ENCODE peak calls at places on chromosomes 3 and 15, in ten cellular contexts. A is amygdala; F is mesenchymal stem cell; V is NCI-H1417; P is K562; J is AG10803; G is dorsolateral prefrontal cortex; B is stimulated activated CD4-positive, alpha-beta T cell treated with anti-CD3 and anti-CD28 coated beads, Interleukin-2, amount 100 ng/mL, for 4 hours; E is putamen; K is NCI-H1436 treated with DMSO at 0.1 percent for 48 hours. W is an unnamed sample.

GRCh38 chr3:171743327-171744054 is 66.8 kb downstream of the PLD1 start:
- DNase-seq in A (no peak), F (no peak), V (no peak), P (no peak), J (no peak), G (no peak), B (no peak), E (no peak), K (no peak), W (no peak)

GRCh38 chr3:194690501-194691372 is 5.1 kb downstream of the FAM43A start:
- DNase-seq in A (no peak), F (no peak), V (peak), P (no peak), J (no peak), G (no peak), B (no peak), E (peak), K (peak), W (no peak)

GRCh38 chr15:87739866-87740265 is 516.7 kb downstream of the NTRK3 start:
- DNase-seq in A (no peak), F (no peak), V (no peak), P (no peak), J (peak), G (no peak), B (no peak), E (no peak), K (no peak), W (no peak)

GRCh38 chr3:194632983-194633348 is 253 bp downstream of the TMEM44 start:
- DNase-seq in A (no peak), F (peak), V (peak), P (peak), J (no peak), G (no peak), B (no peak), E (no peak), K (no peak), W (peak)

GRCh38 chr3:53274938-53275666 is 19.3 kb upstream of the TKT start:
- DNase-seq in A (no peak), F (no peak), V (no peak), P (no peak), J (no peak), G (no peak), B (no peak), E (no peak), K (no peak), W (no peak)

GRCh38 chr15:51755790-51756189 is 4.4 kb downstream of the TMOD2 start:
- DNase-seq in A (no peak), F (no peak), V (no peak), P (no peak), J (no peak), G (no peak), B (no peak), E (no peak), K (no peak), W (no peak)

GRCh38 chr15:41483519-41483918 is 10.2 kb upstream of the ITPKA start:
- DNase-seq in A (no peak), F (no peak), V (no peak), P (no peak), J (no peak), G (no peak), B (no peak), E (no peak), K (no peak), W (no peak)

GRCh38 chr3:1087066-1087555 is 5.7 kb upstream of the CNTN6 start:
- DNase-seq in A (no peak), F (peak), V (peak), P (no peak), J (peak), G (no peak), B (no peak), E (no peak), K (no peak), W (no peak)

GRCh38 chr15:34133511-34133910 is 31.6 kb downstream of the PGBD4 start:
- DNase-seq in A (no peak), F (no peak), V (no peak), P (no peak), J (no peak), G (no peak), B (no peak), E (no peak), K (no peak), W (no peak)

GRCh38 chr3:149970716-149971402 is at the start of gene PFN2:
- DNase-seq in A (peak), F (peak), V (peak), P (peak), J (peak), G (peak), B (peak), E (peak), K (no peak), W (peak)

GRCh38 chr15:26868029-26868685 is 1.3 kb downstream of the GABRA5 start:
- DNase-seq in A (no peak), F (no peak), V (no peak), P (no peak), J (no peak), G (no peak), B (no peak), E (no peak), K (no peak), W (no peak)

GRCh38 chr15:29570931-29571727 is 251.1 kb downstream of the TJP1 start:
- DNase-seq in A (peak), F (peak), V (peak), P (no peak), J (no peak), G (peak), B (no peak), E (peak), K (no peak), W (no peak)

GRCh38 chr3:113287818-113288648 is 76.7 kb downstream of the BOC start:
- DNase-seq in A (peak), F (peak), V (peak), P (peak), J (peak), G (no peak), B (peak), E (peak), K (peak), W (peak)

GRCh38 chr3:165466856-165467255 is 270.7 kb upstream of the SLITRK3 start:
- DNase-seq in A (no peak), F (peak), V (no peak), P (no peak), J (peak), G (no peak), B (no peak), E (no peak), K (no peak), W (no peak)